ENCODE peak calls at places on chromosomes 5 and 9, in five cellular contexts. X is tibial nerve, A is K562, H is sigmoid colon, G is transverse colon. D is an unnamed sample.

GRCh38 chr5:127683006-127683405 is 20.2 kb upstream of the CCDC192 start:
- DNase-seq in G (no peak), H (no peak), A (no peak), X (no peak), D (no peak)

GRCh38 chr9:72509635-72510034 is 11.8 kb upstream of the TMC1 start:
- DNase-seq in H (no peak), A (no peak), X (no peak), G (no peak), D (no peak)

GRCh38 chr5:5298068-5298633 is 124.3 kb upstream of the ICE1 start:
- DNase-seq in A (no peak), X (no peak), H (no peak), G (no peak), D (no peak)

GRCh38 chr9:86921141-86921868 is 26.0 kb downstream of the GAS1 start:
- DNase-seq in G (no peak), X (no peak), A (no peak), H (no peak), D (peak)

GRCh38 chr5:137415231-137415681 is 83.9 kb downstream of the SPOCK1 start:
- DNase-seq in A (no peak), H (no peak), G (no peak), X (no peak), D (no peak)

GRCh38 chr9:120936011-120936763 is 9.6 kb upstream of the TRAF1 start:
- DNase-seq in X (peak), A (peak), G (peak), H (peak), D (peak)

GRCh38 chr5:142894749-142895148 is 124.6 kb downstream of the ARHGAP26 start:
- DNase-seq in X (no peak), G (no peak), A (no peak), H (no peak), D (no peak)

GRCh38 chr5:138647261-138647788 is 72.1 kb upstream of the HSPA9 start:
- DNase-seq in G (no peak), A (no peak), X (no peak), H (no peak), D (no peak)

GRCh38 chr9:131879531-131880290 is 139.8 kb upstream of the RAPGEF1 start:
- DNase-seq in X (no peak), A (no peak), H (no peak), G (no peak), D (no peak)

GRCh38 chr5:105259581-105260217 is 1697.1 kb upstream of the NUDT12 start:
- DNase-seq in G (no peak), A (no peak), H (no peak), X (no peak), D (no peak)

GRCh38 chr5:45038366-45038987 is 229.7 kb downstream of the MRPS30 start:
- DNase-seq in H (no peak), X (no peak), G (no peak), A (peak), D (peak)

GRCh38 chr5:80985600-80986228 is 25.6 kb downstream of the RASGRF2 start:
- DNase-seq in G (no peak), A (no peak), X (no peak), H (no peak), D (no peak)

GRCh38 chr9:74379718-74380117 is 117.4 kb upstream of the RORB start:
- DNase-seq in H (no peak), X (no peak), A (peak), G (no peak), D (peak)

GRCh38 chr5:137636846-137637515 is 98.9 kb downstream of the KLHL3 start:
- DNase-seq in G (no peak), A (no peak), H (no peak), X (no peak), D (no peak)

DNA sequence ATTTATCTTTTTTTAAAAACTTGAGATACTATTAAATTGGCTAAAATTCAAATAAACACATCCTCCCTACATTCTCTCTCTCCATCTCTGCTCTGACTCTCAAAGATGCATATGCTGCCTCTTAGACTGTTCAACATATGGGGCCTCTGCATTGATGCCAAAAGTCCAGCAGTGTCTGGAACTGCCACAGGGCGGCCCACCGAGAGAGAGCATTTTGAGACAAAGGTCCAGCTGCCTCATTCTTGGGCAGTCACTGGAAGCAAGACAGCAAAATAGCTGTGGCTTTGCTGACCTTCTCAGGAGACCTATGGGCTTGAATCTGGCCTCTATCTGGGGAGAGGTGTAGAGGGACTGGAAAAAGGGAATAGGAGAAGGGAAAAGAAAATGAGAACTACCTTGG is 12.9 kb upstream of the TSSK1B start:
- DNase-seq in X (no peak), H (no peak), A (peak), G (no peak), D (peak)
- TF ChIP-seq EP300 in X (no peak), H (no peak), A (no peak), G (no peak), D (no peak)

GRCh38 chr5:6773342-6774035 is 60.3 kb downstream of the TENT4A start:
- DNase-seq in H (no peak), G (no peak), A (no peak), X (no peak), D (peak)
- TF ChIP-seq EP300 in H (no peak), G (no peak), A (no peak), X (no peak), D (no peak)

GRCh38 chr9:22129633-22130032 is 120.5 kb upstream of the CDKN2B start:
- DNase-seq in X (no peak), H (no peak), A (no peak), G (no peak), D (no peak)
- TF ChIP-seq EP300 in X (no peak), H (no peak), A (no peak), G (no peak), D (no peak)

DNA sequence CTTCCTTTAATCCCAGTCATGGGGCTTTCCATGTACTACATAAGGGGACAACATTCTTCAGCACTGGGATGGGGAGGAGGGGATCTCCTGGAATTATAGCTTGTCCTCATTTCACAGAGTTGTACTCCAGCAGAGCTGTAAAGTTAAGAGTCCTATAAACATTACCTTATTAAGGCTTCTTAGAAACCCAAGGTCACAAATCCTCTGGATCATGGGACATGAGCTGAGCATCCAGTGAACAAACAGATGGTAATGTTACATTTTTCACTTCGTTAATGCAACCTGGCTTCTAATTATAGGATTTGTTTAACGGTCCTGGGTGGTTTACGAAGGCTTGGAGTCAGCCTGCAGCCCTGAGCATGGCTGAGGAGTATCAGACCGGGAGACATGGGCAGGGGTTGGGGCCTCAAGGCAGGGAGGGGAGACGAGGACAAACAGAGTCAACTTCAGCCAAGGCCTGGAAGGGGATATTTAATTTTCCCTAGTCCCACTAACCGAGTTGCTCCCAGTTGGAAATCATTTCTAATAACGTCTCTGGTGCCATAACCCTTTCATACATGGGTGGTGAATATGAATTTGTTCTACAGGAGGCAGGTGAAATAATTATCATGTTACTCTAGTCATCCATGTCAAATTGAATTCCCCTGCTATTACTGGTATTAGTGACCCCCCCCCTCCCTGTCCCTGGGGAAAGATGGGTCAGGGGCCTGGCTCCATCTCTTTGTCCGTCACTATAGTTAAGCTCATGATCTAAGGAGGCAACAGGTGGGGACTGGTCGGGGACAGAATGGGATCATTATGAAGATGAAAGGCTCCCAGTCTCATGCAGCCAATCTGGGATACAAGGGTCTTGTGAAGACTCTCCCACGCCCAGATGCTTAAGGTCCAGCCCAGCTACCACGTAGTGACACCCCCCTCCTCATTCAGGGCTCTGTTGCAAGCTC is 10.7 kb upstream of the IL17B start:
- DNase-seq in X (no peak), G (no peak), H (peak), A (no peak), D (no peak)
- TF ChIP-seq EP300 in X (no peak), G (peak), H (peak), A (no peak), D (no peak)

GRCh38 chr9:126862461-126862830 is 2.0 kb downstream of the ZBTB34 start:
- DNase-seq in H (no peak), A (no peak), X (no peak), G (peak), D (no peak)

GRCh38 chr9:126861707-126862460 is 1.4 kb downstream of the ZBTB34 start:
- DNase-seq in A (peak), H (no peak), G (peak), X (no peak), D (no peak)

GRCh38 chr9:126860077-126860756 is at the start of gene ZBTB34:
- DNase-seq in A (peak), X (peak), H (peak), G (peak), D (peak)

GRCh38 chr9:126860757-126861466 is 473 bp downstream of the ZBTB34 start:
- DNase-seq in A (peak), H (no peak), X (no peak), G (peak), D (peak)

GRCh38 chr9:126864771-126865170 is 4.3 kb downstream of the ZBTB34 start:
- DNase-seq in A (no peak), H (no peak), G (no peak), X (no peak), D (no peak)
- TF ChIP-seq EP300 in A (no peak), H (no peak), G (no peak), X (no peak), D (no peak)

GRCh38 chr9:123922911-123923310 is 7.0 kb downstream of the DENND1A start:
- DNase-seq in X (no peak), G (no peak), H (no peak), A (no peak), D (no peak)
- TF ChIP-seq EP300 in X (no peak), G (no peak), H (no peak), A (no peak), D (no peak)

DNA sequence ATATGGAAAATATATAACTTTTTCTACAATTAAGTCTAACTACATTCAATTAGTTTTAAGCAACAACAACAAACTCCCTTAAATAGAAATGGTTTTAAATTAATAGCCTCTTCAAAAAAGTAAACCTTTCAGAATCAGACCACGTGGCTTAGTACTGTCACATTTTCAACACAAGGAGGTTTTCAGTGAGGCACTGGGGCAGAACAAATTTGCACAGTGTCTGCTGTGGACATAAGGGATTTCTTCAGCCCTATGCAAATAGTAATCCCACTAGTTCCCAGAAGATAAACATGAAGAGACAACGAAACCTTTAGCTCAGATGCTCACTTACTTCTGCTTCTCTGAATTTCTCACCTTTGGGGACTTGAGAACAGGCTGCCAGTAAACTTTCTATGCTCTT is 293.3 kb downstream of the EDIL3 start:
- DNase-seq in A (no peak), X (no peak), H (no peak), G (no peak), D (no peak)
- TF ChIP-seq EP300 in A (no peak), X (no peak), H (no peak), G (no peak), D (no peak)

GRCh38 chr9:122657527-122657926 is at the start of gene OR1B1:
- DNase-seq in G (no peak), A (no peak), X (no peak), H (no peak), D (no peak)
- TF ChIP-seq EP300 in G (no peak), A (no peak), X (no peak), H (no peak), D (no peak)

GRCh38 chr9:124857533-124858162 is 4.1 kb downstream of the RPL35 start:
- DNase-seq in G (no peak), A (no peak), H (no peak), X (no peak), D (no peak)

GRCh38 chr9:124854161-124854560 is 901 bp downstream of the WDR38 start:
- DNase-seq in A (no peak), X (no peak), H (no peak), G (no peak), D (no peak)

GRCh38 chr9:124855566-124855943 is 2.3 kb downstream of the WDR38 start:
- DNase-seq in G (no peak), H (no peak), A (no peak), X (no peak), D (no peak)

GRCh38 chr9:124854822-124855221 is 1.6 kb downstream of the WDR38 start:
- DNase-seq in X (no peak), G (no peak), A (no peak), H (no peak), D (no peak)

GRCh38 chr9:124855944-124856773 is 2.9 kb downstream of the WDR38 start:
- DNase-seq in A (peak), H (no peak), G (no peak), X (no peak), D (peak)
- TF ChIP-seq EP300 in A (no peak), H (no peak), G (no peak), X (no peak), D (no peak)